ENCODE peak calls at places on chromosomes 13 and 19, in nine cellular contexts. One of them, this sample, is unnamed.

GRCh38 chr13:36815069-36815468 is 4.0 kb upstream of the RFXAP start:
- DNase-seq in mammary epithelial cell: no peak
- DNase-seq in psoas muscle: no peak
- DNase-seq in BE2C: peak; percentile 26
- DNase-seq in left lung: no peak
- DNase-seq in effector memory CD4-positive, alpha-beta T cell: no peak
- DNase-seq in transverse colon: no peak
- DNase-seq in right lobe of liver: no peak
- DNase-seq in thoracic aorta: no peak
- DNase-seq in this sample: no peak

GRCh38 chr13:49560270-49561063 is 24.9 kb downstream of the RCBTB1 start:
- DNase-seq in mammary epithelial cell: peak; percentile 53
- DNase-seq in psoas muscle: no peak
- DNase-seq in BE2C: no peak
- DNase-seq in left lung: no peak
- DNase-seq in effector memory CD4-positive, alpha-beta T cell: no peak
- DNase-seq in transverse colon: peak; percentile 15
- DNase-seq in right lobe of liver: peak; percentile 66
- DNase-seq in thoracic aorta: no peak
- DNase-seq in this sample: no peak

GRCh38 chr19:3431760-3432397 is 48.4 kb downstream of the SMIM24 start:
- DNase-seq in mammary epithelial cell: no peak
- DNase-seq in psoas muscle: no peak
- DNase-seq in BE2C: no peak
- DNase-seq in left lung: no peak
- DNase-seq in effector memory CD4-positive, alpha-beta T cell: no peak
- DNase-seq in transverse colon: no peak
- DNase-seq in right lobe of liver: peak; percentile 83
- DNase-seq in thoracic aorta: no peak
- DNase-seq in this sample: no peak

GRCh38 chr13:29887651-29888050 is 37.2 kb upstream of the UBL3 start:
- DNase-seq in mammary epithelial cell: no peak
- DNase-seq in psoas muscle: no peak
- DNase-seq in BE2C: no peak
- DNase-seq in left lung: no peak
- DNase-seq in effector memory CD4-positive, alpha-beta T cell: no peak
- DNase-seq in transverse colon: no peak
- DNase-seq in right lobe of liver: no peak
- DNase-seq in thoracic aorta: no peak
- DNase-seq in this sample: no peak

GRCh38 chr13:26971990-26972888 is 199.4 kb downstream of the USP12 start:
- DNase-seq in mammary epithelial cell: peak; percentile 34
- DNase-seq in psoas muscle: no peak
- DNase-seq in BE2C: peak; percentile 44
- DNase-seq in left lung: no peak
- DNase-seq in effector memory CD4-positive, alpha-beta T cell: no peak
- DNase-seq in transverse colon: peak; percentile 80
- DNase-seq in right lobe of liver: peak; percentile 66
- DNase-seq in thoracic aorta: no peak
- DNase-seq in this sample: peak; percentile 50

GRCh38 chr19:48915757-48916156 is 15.6 kb downstream of the NUCB1 start:
- DNase-seq in mammary epithelial cell: no peak
- DNase-seq in psoas muscle: no peak
- DNase-seq in BE2C: no peak
- DNase-seq in left lung: no peak
- DNase-seq in effector memory CD4-positive, alpha-beta T cell: no peak
- DNase-seq in transverse colon: no peak
- DNase-seq in right lobe of liver: no peak
- DNase-seq in thoracic aorta: no peak
- DNase-seq in this sample: no peak

GRCh38 chr19:48999481-49000325 is 6.0 kb downstream of the RUVBL2 start:
- DNase-seq in mammary epithelial cell: peak; percentile 52
- DNase-seq in psoas muscle: peak; percentile 56
- DNase-seq in BE2C: peak; percentile 75
- DNase-seq in left lung: peak; percentile 53
- DNase-seq in effector memory CD4-positive, alpha-beta T cell: peak; percentile 54
- DNase-seq in transverse colon: peak; percentile 69
- DNase-seq in right lobe of liver: no peak
- DNase-seq in thoracic aorta: no peak
- DNase-seq in this sample: peak; percentile 85

GRCh38 chr13:27374650-27375049 is 49.8 kb upstream of the GTF3A start:
- DNase-seq in mammary epithelial cell: peak; percentile 72
- DNase-seq in psoas muscle: peak; percentile 31
- DNase-seq in BE2C: peak; percentile 76
- DNase-seq in left lung: peak; percentile 73
- DNase-seq in effector memory CD4-positive, alpha-beta T cell: peak; percentile 27
- DNase-seq in transverse colon: peak; percentile 77
- DNase-seq in right lobe of liver: peak; percentile 77
- DNase-seq in thoracic aorta: peak; percentile 26
- DNase-seq in this sample: peak; percentile 72

GRCh38 chr13:100176781-100177389 is 88.0 kb downstream of the PCCA start:
- DNase-seq in mammary epithelial cell: peak; percentile 5
- DNase-seq in psoas muscle: no peak
- DNase-seq in BE2C: peak; percentile 18
- DNase-seq in left lung: no peak
- DNase-seq in effector memory CD4-positive, alpha-beta T cell: no peak
- DNase-seq in transverse colon: no peak
- DNase-seq in right lobe of liver: no peak
- DNase-seq in thoracic aorta: no peak
- DNase-seq in this sample: no peak

GRCh38 chr13:110340812-110341444 is 33.8 kb downstream of the COL4A2 start:
- DNase-seq in mammary epithelial cell: peak; percentile 53
- DNase-seq in psoas muscle: peak; percentile 80
- DNase-seq in BE2C: no peak
- DNase-seq in left lung: peak; percentile 66
- DNase-seq in effector memory CD4-positive, alpha-beta T cell: no peak
- DNase-seq in transverse colon: peak; percentile 76
- DNase-seq in right lobe of liver: peak; percentile 54
- DNase-seq in thoracic aorta: peak; percentile 95
- DNase-seq in this sample: no peak

GRCh38 chr13:66922444-66922843 is 307.7 kb downstream of the PCDH9 start:
- DNase-seq in mammary epithelial cell: no peak
- DNase-seq in psoas muscle: no peak
- DNase-seq in BE2C: no peak
- DNase-seq in left lung: no peak
- DNase-seq in effector memory CD4-positive, alpha-beta T cell: no peak
- DNase-seq in transverse colon: no peak
- DNase-seq in right lobe of liver: no peak
- DNase-seq in thoracic aorta: no peak
- DNase-seq in this sample: no peak

GRCh38 chr13:26300140-26300539 is 46.2 kb downstream of the CDK8 start:
- DNase-seq in mammary epithelial cell: peak; percentile 70
- DNase-seq in psoas muscle: no peak
- DNase-seq in BE2C: peak; percentile 31
- DNase-seq in left lung: no peak
- DNase-seq in effector memory CD4-positive, alpha-beta T cell: no peak
- DNase-seq in transverse colon: no peak
- DNase-seq in right lobe of liver: no peak
- DNase-seq in thoracic aorta: no peak
- DNase-seq in this sample: no peak

GRCh38 chr19:57786286-57786685 is 16.8 kb downstream of the ZNF586 start:
- DNase-seq in mammary epithelial cell: no peak
- DNase-seq in psoas muscle: no peak
- DNase-seq in BE2C: no peak
- DNase-seq in left lung: no peak
- DNase-seq in effector memory CD4-positive, alpha-beta T cell: no peak
- DNase-seq in transverse colon: no peak
- DNase-seq in right lobe of liver: no peak
- DNase-seq in thoracic aorta: no peak
- DNase-seq in this sample: no peak

GRCh38 chr19:57788114-57788692 is 18.7 kb downstream of the ZNF586 start:
- DNase-seq in mammary epithelial cell: no peak
- DNase-seq in psoas muscle: no peak
- DNase-seq in BE2C: no peak
- DNase-seq in left lung: no peak
- DNase-seq in effector memory CD4-positive, alpha-beta T cell: no peak
- DNase-seq in transverse colon: no peak
- DNase-seq in right lobe of liver: no peak
- DNase-seq in thoracic aorta: no peak
- DNase-seq in this sample: no peak

GRCh38 chr19:57786906-57787305 is 17.4 kb downstream of the ZNF586 start:
- DNase-seq in mammary epithelial cell: no peak
- DNase-seq in psoas muscle: no peak
- DNase-seq in BE2C: no peak
- DNase-seq in left lung: no peak
- DNase-seq in effector memory CD4-positive, alpha-beta T cell: no peak
- DNase-seq in transverse colon: no peak
- DNase-seq in right lobe of liver: no peak
- DNase-seq in thoracic aorta: no peak
- DNase-seq in this sample: no peak

DNA sequence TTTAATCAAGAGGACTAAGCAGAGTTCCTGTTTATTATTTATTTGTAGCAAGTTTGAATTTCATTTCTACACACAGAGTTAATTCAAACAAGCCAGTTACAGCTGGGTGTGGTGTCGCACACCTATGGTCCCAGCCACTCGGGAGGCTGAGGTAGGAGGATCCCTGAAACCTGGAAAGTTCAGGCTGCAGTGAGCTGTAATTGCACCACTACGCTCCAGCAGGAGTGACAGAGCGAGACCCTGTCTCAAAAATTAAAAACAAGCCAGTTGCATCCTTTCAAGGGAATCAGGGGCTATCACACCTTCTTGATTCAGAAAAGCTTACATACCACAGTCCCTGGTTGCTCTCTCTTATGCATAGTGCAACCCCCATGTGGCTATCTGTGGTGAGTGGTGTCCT is 19.8 kb downstream of the ZNF586 start:
- DNase-seq in mammary epithelial cell: no peak
- DNase-seq in psoas muscle: no peak
- DNase-seq in BE2C: no peak
- DNase-seq in left lung: no peak
- DNase-seq in effector memory CD4-positive, alpha-beta T cell: no peak
- DNase-seq in transverse colon: no peak
- DNase-seq in right lobe of liver: no peak
- DNase-seq in thoracic aorta: no peak
- DNase-seq in this sample: no peak
- H3K4me3 ChIP-seq in mammary epithelial cell: no peak overlapping the region
- H3K4me3 ChIP-seq in psoas muscle: no peak overlapping the region
- H3K4me3 ChIP-seq in BE2C: no peak overlapping the region
- H3K4me3 ChIP-seq in left lung: no peak overlapping the region
- H3K4me3 ChIP-seq in effector memory CD4-positive, alpha-beta T cell: no peak overlapping the region
- H3K4me3 ChIP-seq in transverse colon: no peak overlapping the region
- H3K4me3 ChIP-seq in right lobe of liver: no peak overlapping the region
- H3K4me3 ChIP-seq in thoracic aorta: no peak overlapping the region
- H3K4me3 ChIP-seq in this sample: no peak overlapping the region

DNA sequence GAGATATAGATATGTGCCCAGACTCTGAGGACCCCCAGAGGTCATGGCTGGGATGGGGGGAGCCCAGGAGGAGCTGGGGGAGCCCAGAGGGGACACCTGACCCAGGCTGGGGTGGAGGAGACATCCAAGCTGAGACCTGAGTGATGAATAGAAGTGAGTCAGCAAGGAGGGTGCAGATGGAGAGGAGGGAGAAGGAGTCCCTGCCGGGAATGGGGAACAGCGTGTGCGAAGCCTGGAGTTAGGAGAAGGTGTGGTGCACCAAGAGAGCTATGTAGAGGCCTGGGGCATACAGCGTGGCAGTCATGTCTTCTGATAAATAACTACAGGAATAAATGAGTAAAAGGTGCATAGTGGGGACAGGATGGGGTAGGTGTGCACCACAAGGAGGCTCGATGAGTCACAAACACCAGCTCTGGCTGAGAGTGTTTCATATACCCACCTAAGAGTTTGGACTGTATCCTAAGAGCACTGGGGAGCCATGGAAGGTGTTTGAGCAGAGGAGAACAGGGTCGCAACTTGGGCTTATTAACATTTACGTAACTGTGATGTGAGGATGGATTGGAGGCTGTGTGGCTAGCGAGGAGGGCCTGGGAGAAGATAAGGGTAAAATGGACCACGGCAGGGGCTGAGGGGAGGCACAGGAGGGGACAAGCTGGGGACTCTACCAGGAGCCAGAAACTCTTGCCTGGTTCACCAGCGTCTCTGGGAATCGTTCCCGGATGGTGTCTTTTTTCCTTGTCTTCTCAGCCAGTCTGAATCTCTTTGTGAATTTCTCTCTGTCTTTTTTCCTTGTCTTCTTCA is 1.4 kb downstream of the CEACAM18 start:
- DNase-seq in mammary epithelial cell: no peak
- DNase-seq in psoas muscle: no peak
- DNase-seq in BE2C: no peak
- DNase-seq in left lung: no peak
- DNase-seq in effector memory CD4-positive, alpha-beta T cell: no peak
- DNase-seq in transverse colon: no peak
- DNase-seq in right lobe of liver: no peak
- DNase-seq in thoracic aorta: no peak
- DNase-seq in this sample: no peak
- H3K27me3 ChIP-seq in mammary epithelial cell: no peaks in the 10 kb centered on the region
- H3K27me3 ChIP-seq in psoas muscle: peaks cover 7% of the 10 kb centered on the region
- H3K27me3 ChIP-seq in BE2C: no peaks in the 10 kb centered on the region
- H3K27me3 ChIP-seq in left lung: peaks cover 71% of the 10 kb centered on the region
- H3K27me3 ChIP-seq in effector memory CD4-positive, alpha-beta T cell: no peaks in the 10 kb centered on the region
- H3K27me3 ChIP-seq in transverse colon: peaks cover 10% of the 10 kb centered on the region
- H3K27me3 ChIP-seq in right lobe of liver: no peaks in the 10 kb centered on the region
- H3K27me3 ChIP-seq in thoracic aorta: no peaks in the 10 kb centered on the region
- H3K27me3 ChIP-seq in this sample: no peaks in the 10 kb centered on the region

DNA sequence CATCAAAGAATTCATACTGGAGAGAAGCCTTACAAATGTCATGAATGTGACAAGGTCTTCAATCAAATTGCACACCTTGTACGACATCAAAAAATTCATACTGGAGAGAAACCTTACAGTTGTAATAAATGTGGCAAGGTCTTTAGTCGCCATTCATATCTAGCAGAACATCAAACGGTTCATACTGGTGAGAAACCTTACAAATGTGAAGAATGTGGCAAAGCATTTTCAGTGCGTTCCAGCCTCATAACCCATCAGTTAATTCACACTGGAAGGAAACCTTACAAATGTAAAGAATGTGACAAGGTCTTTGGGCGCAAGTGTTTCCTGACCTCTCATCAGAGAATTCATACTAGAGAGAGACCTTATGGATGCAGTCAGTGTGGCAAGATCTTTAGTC is 13.2 kb upstream of the ZNF534 start:
- DNase-seq in mammary epithelial cell: no peak
- DNase-seq in psoas muscle: no peak
- DNase-seq in BE2C: no peak
- DNase-seq in left lung: no peak
- DNase-seq in effector memory CD4-positive, alpha-beta T cell: no peak
- DNase-seq in transverse colon: no peak
- DNase-seq in right lobe of liver: no peak
- DNase-seq in thoracic aorta: no peak
- DNase-seq in this sample: no peak
- H3K9me3 ChIP-seq in mammary epithelial cell: peaks cover 48% of the 10 kb centered on the region
- H3K9me3 ChIP-seq in psoas muscle: peaks cover 94% of the 10 kb centered on the region
- H3K9me3 ChIP-seq in BE2C: no peaks in the 10 kb centered on the region
- H3K9me3 ChIP-seq in left lung: peaks cover 23% of the 10 kb centered on the region
- H3K9me3 ChIP-seq in effector memory CD4-positive, alpha-beta T cell: peaks cover 68% of the 10 kb centered on the region
- H3K9me3 ChIP-seq in transverse colon: peaks cover 80% of the 10 kb centered on the region
- H3K9me3 ChIP-seq in right lobe of liver: peaks cover 21% of the 10 kb centered on the region
- H3K9me3 ChIP-seq in thoracic aorta: peaks cover 94% of the 10 kb centered on the region
- H3K9me3 ChIP-seq in this sample: peaks cover 5% of the 10 kb centered on the region

DNA sequence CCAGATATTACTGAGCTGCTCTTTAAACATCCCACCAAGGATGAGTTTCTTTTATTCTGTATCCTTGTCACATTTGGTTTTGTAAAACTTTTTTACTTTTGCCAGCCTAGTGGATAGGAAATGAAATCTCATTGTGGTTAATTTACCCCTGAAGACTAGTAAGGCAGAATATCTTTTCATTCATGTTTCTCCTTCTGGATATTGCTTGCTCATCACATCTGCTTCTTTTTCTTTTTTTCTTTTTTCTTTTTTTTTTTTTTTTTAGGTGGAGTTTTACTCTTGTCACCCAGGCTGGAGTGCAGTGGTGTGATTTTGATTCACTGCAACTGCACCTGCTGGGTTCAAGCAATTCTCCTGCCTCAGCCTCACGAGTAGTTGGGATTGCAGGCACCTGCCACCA is 31.4 kb downstream of the SIPA1L3 start:
- DNase-seq in mammary epithelial cell: no peak
- DNase-seq in psoas muscle: no peak
- DNase-seq in BE2C: no peak
- DNase-seq in left lung: no peak
- DNase-seq in effector memory CD4-positive, alpha-beta T cell: no peak
- DNase-seq in transverse colon: no peak
- DNase-seq in right lobe of liver: no peak
- DNase-seq in thoracic aorta: no peak
- DNase-seq in this sample: no peak
- H3K4me3 ChIP-seq in mammary epithelial cell: no peak overlapping the region
- H3K4me3 ChIP-seq in psoas muscle: no peak overlapping the region
- H3K4me3 ChIP-seq in BE2C: no peak overlapping the region
- H3K4me3 ChIP-seq in left lung: no peak overlapping the region
- H3K4me3 ChIP-seq in effector memory CD4-positive, alpha-beta T cell: no peak overlapping the region
- H3K4me3 ChIP-seq in transverse colon: no peak overlapping the region
- H3K4me3 ChIP-seq in right lobe of liver: no peak overlapping the region
- H3K4me3 ChIP-seq in thoracic aorta: no peak overlapping the region
- H3K4me3 ChIP-seq in this sample: no peak overlapping the region